ENCODE peak calls at places on chromosomes 16 and 17, in seven cellular contexts. One of them, this sample, is unnamed.

GRCh38 chr16:48101069-48101674 is 54.6 kb downstream of the ABCC12 start:
- DNase-seq in cardiac muscle cell: no peak
- DNase-seq in fibroblast of lung: no peak
- DNase-seq in pancreas: peak
- DNase-seq in AG04449: no peak
- DNase-seq in IMR-90: no peak
- DNase-seq in left lung: no peak
- DNase-seq in this sample: peak

GRCh38 chr17:66686601-66687000 is 148.3 kb upstream of the CACNG5 start:
- DNase-seq in cardiac muscle cell: no peak
- DNase-seq in fibroblast of lung: no peak
- DNase-seq in pancreas: no peak
- DNase-seq in AG04449: no peak
- DNase-seq in IMR-90: no peak
- DNase-seq in left lung: no peak
- DNase-seq in this sample: no peak

GRCh38 chr16:5706206-5706605 is 608.6 kb upstream of the EEF2KMT start:
- DNase-seq in cardiac muscle cell: no peak
- DNase-seq in fibroblast of lung: no peak
- DNase-seq in pancreas: no peak
- DNase-seq in AG04449: no peak
- DNase-seq in IMR-90: no peak
- DNase-seq in left lung: no peak
- DNase-seq in this sample: no peak

GRCh38 chr17:49223517-49224197 is 6.9 kb downstream of the PHOSPHO1 start:
- DNase-seq in cardiac muscle cell: peak
- DNase-seq in fibroblast of lung: no peak
- DNase-seq in pancreas: peak
- DNase-seq in AG04449: no peak
- DNase-seq in IMR-90: peak
- DNase-seq in left lung: peak
- DNase-seq in this sample: no peak

GRCh38 chr16:88784074-88784855 is 755 bp downstream of the PIEZO1 start:
- DNase-seq in cardiac muscle cell: peak
- DNase-seq in fibroblast of lung: peak
- DNase-seq in pancreas: peak
- DNase-seq in AG04449: no peak
- DNase-seq in IMR-90: peak
- DNase-seq in left lung: peak
- DNase-seq in this sample: no peak

GRCh38 chr17:40547785-40548478 is 17.3 kb downstream of the CCR7 start:
- DNase-seq in cardiac muscle cell: no peak
- DNase-seq in fibroblast of lung: no peak
- DNase-seq in pancreas: no peak
- DNase-seq in AG04449: no peak
- DNase-seq in IMR-90: no peak
- DNase-seq in left lung: no peak
- DNase-seq in this sample: no peak

GRCh38 chr16:70644763-70645597 is 1.4 kb upstream of the IL34 start:
- DNase-seq in cardiac muscle cell: no peak
- DNase-seq in fibroblast of lung: no peak
- DNase-seq in pancreas: no peak
- DNase-seq in AG04449: no peak
- DNase-seq in IMR-90: no peak
- DNase-seq in left lung: no peak
- DNase-seq in this sample: no peak

GRCh38 chr17:35554668-35555067 is 6.0 kb downstream of the SLFN14 start:
- DNase-seq in cardiac muscle cell: no peak
- DNase-seq in fibroblast of lung: no peak
- DNase-seq in pancreas: no peak
- DNase-seq in AG04449: no peak
- DNase-seq in IMR-90: no peak
- DNase-seq in left lung: no peak
- DNase-seq in this sample: no peak

GRCh38 chr17:82317394-82318168 is at the start of gene CD7:
- DNase-seq in cardiac muscle cell: no peak
- DNase-seq in fibroblast of lung: no peak
- DNase-seq in pancreas: no peak
- DNase-seq in AG04449: no peak
- DNase-seq in IMR-90: no peak
- DNase-seq in left lung: no peak
- DNase-seq in this sample: no peak

GRCh38 chr17:50198026-50198669 is 3.3 kb downstream of the COL1A1 start:
- DNase-seq in cardiac muscle cell: peak
- DNase-seq in fibroblast of lung: peak
- DNase-seq in pancreas: peak
- DNase-seq in AG04449: no peak
- DNase-seq in IMR-90: peak
- DNase-seq in left lung: peak
- DNase-seq in this sample: no peak

GRCh38 chr16:1996175-1996574 is 6.4 kb downstream of the SYNGR3 start:
- DNase-seq in cardiac muscle cell: no peak
- DNase-seq in fibroblast of lung: no peak
- DNase-seq in pancreas: no peak
- DNase-seq in AG04449: no peak
- DNase-seq in IMR-90: no peak
- DNase-seq in left lung: no peak
- DNase-seq in this sample: no peak

GRCh38 chr17:32518856-32519768 is 32.3 kb downstream of the CDK5R1 start:
- DNase-seq in cardiac muscle cell: peak
- DNase-seq in fibroblast of lung: peak
- DNase-seq in pancreas: peak
- DNase-seq in AG04449: no peak
- DNase-seq in IMR-90: no peak
- DNase-seq in left lung: no peak
- DNase-seq in this sample: no peak

GRCh38 chr17:64627797-64628196 is 34.3 kb downstream of the SMURF2 start:
- DNase-seq in cardiac muscle cell: no peak
- DNase-seq in fibroblast of lung: no peak
- DNase-seq in pancreas: no peak
- DNase-seq in AG04449: no peak
- DNase-seq in IMR-90: no peak
- DNase-seq in left lung: no peak
- DNase-seq in this sample: no peak

GRCh38 chr17:17700251-17700969 is 19.2 kb downstream of the RAI1 start:
- DNase-seq in cardiac muscle cell: peak
- DNase-seq in fibroblast of lung: no peak
- DNase-seq in pancreas: no peak
- DNase-seq in AG04449: no peak
- DNase-seq in IMR-90: no peak
- DNase-seq in left lung: no peak
- DNase-seq in this sample: no peak

GRCh38 chr17:42782402-42783061 is 2.1 kb downstream of the WNK4 start:
- DNase-seq in cardiac muscle cell: no peak
- DNase-seq in fibroblast of lung: no peak
- DNase-seq in pancreas: no peak
- DNase-seq in AG04449: no peak
- DNase-seq in IMR-90: no peak
- DNase-seq in left lung: no peak
- DNase-seq in this sample: no peak
- H3K4me3 ChIP-seq in cardiac muscle cell: no peak
- H3K4me3 ChIP-seq in fibroblast of lung: no peak
- H3K4me3 ChIP-seq in pancreas: no peak
- H3K4me3 ChIP-seq in AG04449: peak
- H3K4me3 ChIP-seq in IMR-90: no peak
- H3K4me3 ChIP-seq in left lung: no peak
- H3K4me3 ChIP-seq in this sample: no peak

GRCh38 chr16:30893744-30894539 is at the start of gene BCL7C:
- DNase-seq in cardiac muscle cell: peak
- DNase-seq in fibroblast of lung: peak
- DNase-seq in pancreas: peak
- DNase-seq in AG04449: no peak
- DNase-seq in IMR-90: peak
- DNase-seq in left lung: peak
- DNase-seq in this sample: no peak
- TF ChIP-seq CTCF in cardiac muscle cell: peak
- TF ChIP-seq CTCF in fibroblast of lung: peak
- TF ChIP-seq CTCF in pancreas: no peak
- TF ChIP-seq CTCF in AG04449: peak
- TF ChIP-seq CTCF in IMR-90: peak
- TF ChIP-seq CTCF in left lung: peak
- TF ChIP-seq CTCF in this sample: peak

DNA sequence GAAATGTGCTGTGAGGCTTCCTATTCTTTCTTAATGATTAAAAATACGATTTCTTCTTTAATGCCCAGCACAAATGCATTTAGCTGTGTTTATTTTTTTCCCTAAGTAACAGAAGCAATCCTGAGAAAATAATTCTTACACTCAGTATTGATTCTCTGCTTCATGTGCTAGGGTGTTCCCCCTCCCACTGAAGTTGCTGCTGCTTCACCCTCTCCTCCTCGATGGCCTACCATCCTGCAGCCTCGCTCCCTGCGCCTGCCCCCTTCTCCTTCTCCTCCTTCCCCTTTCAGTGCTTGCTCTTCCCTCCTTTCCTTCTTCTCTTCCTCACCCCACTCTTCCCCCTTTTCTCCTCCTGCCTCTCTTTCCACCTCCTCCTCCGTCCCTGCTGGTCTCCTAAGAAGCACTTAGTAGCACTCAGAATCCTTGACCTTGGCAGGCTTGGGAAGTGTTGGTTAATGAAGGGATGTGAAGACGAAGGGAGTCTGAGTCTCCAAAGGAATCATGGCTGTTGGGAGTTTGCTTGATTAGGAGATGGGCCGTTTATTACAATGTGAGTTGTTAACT is 119.7 kb downstream of the RPTOR start:
- DNase-seq in cardiac muscle cell: no peak
- DNase-seq in fibroblast of lung: no peak
- DNase-seq in pancreas: no peak
- DNase-seq in AG04449: no peak
- DNase-seq in IMR-90: no peak
- DNase-seq in left lung: no peak
- DNase-seq in this sample: no peak
- H3K4me3 ChIP-seq in cardiac muscle cell: no peak
- H3K4me3 ChIP-seq in fibroblast of lung: no peak
- H3K4me3 ChIP-seq in pancreas: no peak
- H3K4me3 ChIP-seq in AG04449: no peak
- H3K4me3 ChIP-seq in IMR-90: no peak
- H3K4me3 ChIP-seq in left lung: no peak
- H3K4me3 ChIP-seq in this sample: no peak

DNA sequence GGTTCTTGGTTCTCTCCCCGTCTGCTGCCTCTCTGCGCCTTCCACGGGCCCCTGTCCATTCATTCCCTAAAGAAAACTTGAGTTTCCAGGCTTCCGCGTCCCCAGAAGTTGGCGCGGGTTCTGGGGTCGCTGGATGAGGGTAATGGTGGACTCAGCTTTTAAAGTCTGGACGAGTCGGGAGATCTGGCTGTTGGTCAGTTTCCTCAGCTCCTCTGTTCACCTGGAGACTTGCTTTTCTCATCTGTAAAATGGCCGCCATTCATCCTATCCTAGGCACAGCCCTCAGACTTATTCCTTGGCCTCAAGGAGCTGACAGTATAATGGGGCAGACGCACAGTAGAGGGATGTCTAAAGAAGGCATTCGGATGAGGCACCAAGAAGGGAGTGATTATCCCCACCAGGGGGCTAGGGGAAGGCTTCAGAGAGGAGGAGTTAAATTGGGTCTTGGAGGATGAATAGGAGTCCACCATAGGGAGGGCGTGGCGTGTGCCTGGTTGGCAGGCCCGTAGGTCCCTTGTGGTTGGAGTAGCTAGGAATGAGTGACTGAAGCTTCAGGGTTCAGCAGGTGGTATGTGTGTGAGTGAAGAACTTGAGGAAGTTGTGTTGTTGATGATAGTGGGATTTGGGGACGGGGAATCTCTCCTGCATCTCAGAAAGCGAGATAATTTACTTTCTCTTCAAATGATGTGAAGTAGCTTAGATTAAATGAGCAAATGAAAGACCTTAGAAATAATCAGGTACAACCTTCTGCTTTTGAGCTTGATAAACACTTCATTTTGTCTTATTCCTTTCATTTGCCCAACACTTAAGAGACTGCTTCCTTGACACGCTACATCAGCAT is 655 bp downstream of the VPS35L start:
- DNase-seq in cardiac muscle cell: peak
- DNase-seq in fibroblast of lung: peak
- DNase-seq in pancreas: peak
- DNase-seq in AG04449: no peak
- DNase-seq in IMR-90: peak
- DNase-seq in left lung: no peak
- DNase-seq in this sample: peak
- TF ChIP-seq CTCF in cardiac muscle cell: peak
- TF ChIP-seq CTCF in fibroblast of lung: peak
- TF ChIP-seq CTCF in pancreas: no peak
- TF ChIP-seq CTCF in AG04449: no peak
- TF ChIP-seq CTCF in IMR-90: no peak
- TF ChIP-seq CTCF in left lung: no peak
- TF ChIP-seq CTCF in this sample: no peak